ENCODE peak calls at places on chromosomes 13 and 19, in seven cellular contexts. One of them, this sample, is unnamed.

GRCh38 chr13:33639158-33639557 is 178.8 kb upstream of the RFC3 start:
- DNase-seq in AG08395: peak; percentile 72
- DNase-seq in stimulated activated CD4-positive, alpha-beta T cell treated with anti-CD3 and anti-CD28 coated beads, Interleukin-1b, Interleukin-23, amount 100 ng/mL, for 1 hour: no peak
- DNase-seq in NCI-H187: no peak
- DNase-seq in heart left ventricle: peak; percentile 45
- DNase-seq in stromal cell of bone marrow: no peak
- DNase-seq in activated CD8-positive, alpha-beta T cell treated with anti-CD3 and anti-CD28 coated beads, Interleukin-2, amount 10 ng/mL, durations not matched to agents 7 days and 5 days: no peak
- DNase-seq in this sample: no peak

GRCh38 chr13:42981317-42981716 is 10.7 kb downstream of the EPSTI1 start:
- DNase-seq in AG08395: peak; percentile 58
- DNase-seq in heart left ventricle: no peak
- DNase-seq in NCI-H187: no peak
- DNase-seq in activated CD8-positive, alpha-beta T cell treated with anti-CD3 and anti-CD28 coated beads, Interleukin-2, amount 10 ng/mL, durations not matched to agents 7 days and 5 days: no peak
- DNase-seq in stimulated activated CD4-positive, alpha-beta T cell treated with anti-CD3 and anti-CD28 coated beads, Interleukin-1b, Interleukin-23, amount 100 ng/mL, for 1 hour: no peak
- DNase-seq in stromal cell of bone marrow: peak; percentile 56
- DNase-seq in this sample: peak; percentile 72

GRCh38 chr19:37983916-37984315 is 76.9 kb downstream of the SIPA1L3 start:
- DNase-seq in NCI-H187: no peak
- DNase-seq in AG08395: no peak
- DNase-seq in activated CD8-positive, alpha-beta T cell treated with anti-CD3 and anti-CD28 coated beads, Interleukin-2, amount 10 ng/mL, durations not matched to agents 7 days and 5 days: no peak
- DNase-seq in heart left ventricle: no peak
- DNase-seq in stimulated activated CD4-positive, alpha-beta T cell treated with anti-CD3 and anti-CD28 coated beads, Interleukin-1b, Interleukin-23, amount 100 ng/mL, for 1 hour: no peak
- DNase-seq in stromal cell of bone marrow: no peak
- DNase-seq in this sample: no peak

GRCh38 chr13:113172419-113172926 is 14.0 kb downstream of the PROZ start:
- DNase-seq in AG08395: no peak
- DNase-seq in NCI-H187: no peak
- DNase-seq in activated CD8-positive, alpha-beta T cell treated with anti-CD3 and anti-CD28 coated beads, Interleukin-2, amount 10 ng/mL, durations not matched to agents 7 days and 5 days: no peak
- DNase-seq in heart left ventricle: no peak
- DNase-seq in stromal cell of bone marrow: no peak
- DNase-seq in stimulated activated CD4-positive, alpha-beta T cell treated with anti-CD3 and anti-CD28 coated beads, Interleukin-1b, Interleukin-23, amount 100 ng/mL, for 1 hour: no peak
- DNase-seq in this sample: no peak

GRCh38 chr13:106490887-106491321 is 44.6 kb downstream of the EFNB2 start:
- DNase-seq in activated CD8-positive, alpha-beta T cell treated with anti-CD3 and anti-CD28 coated beads, Interleukin-2, amount 10 ng/mL, durations not matched to agents 7 days and 5 days: no peak
- DNase-seq in AG08395: no peak
- DNase-seq in stromal cell of bone marrow: no peak
- DNase-seq in NCI-H187: no peak
- DNase-seq in stimulated activated CD4-positive, alpha-beta T cell treated with anti-CD3 and anti-CD28 coated beads, Interleukin-1b, Interleukin-23, amount 100 ng/mL, for 1 hour: no peak
- DNase-seq in heart left ventricle: no peak
- DNase-seq in this sample: no peak

GRCh38 chr19:3699741-3700241 is 477 bp downstream of the PIP5K1C start:
- DNase-seq in NCI-H187: no peak
- DNase-seq in heart left ventricle: no peak
- DNase-seq in stromal cell of bone marrow: no peak
- DNase-seq in activated CD8-positive, alpha-beta T cell treated with anti-CD3 and anti-CD28 coated beads, Interleukin-2, amount 10 ng/mL, durations not matched to agents 7 days and 5 days: no peak
- DNase-seq in stimulated activated CD4-positive, alpha-beta T cell treated with anti-CD3 and anti-CD28 coated beads, Interleukin-1b, Interleukin-23, amount 100 ng/mL, for 1 hour: no peak
- DNase-seq in AG08395: no peak
- DNase-seq in this sample: no peak

GRCh38 chr19:55647732-55648656 is at the start of gene CCDC106:
- DNase-seq in stimulated activated CD4-positive, alpha-beta T cell treated with anti-CD3 and anti-CD28 coated beads, Interleukin-1b, Interleukin-23, amount 100 ng/mL, for 1 hour: no peak
- DNase-seq in heart left ventricle: peak; percentile 86
- DNase-seq in activated CD8-positive, alpha-beta T cell treated with anti-CD3 and anti-CD28 coated beads, Interleukin-2, amount 10 ng/mL, durations not matched to agents 7 days and 5 days: peak; percentile 47
- DNase-seq in NCI-H187: peak; percentile 42
- DNase-seq in stromal cell of bone marrow: no peak
- DNase-seq in AG08395: peak; percentile 67
- DNase-seq in this sample: no peak

GRCh38 chr19:42253245-42254082 is 1.5 kb downstream of the ERF start:
- DNase-seq in stromal cell of bone marrow: no peak
- DNase-seq in AG08395: peak; percentile 45
- DNase-seq in stimulated activated CD4-positive, alpha-beta T cell treated with anti-CD3 and anti-CD28 coated beads, Interleukin-1b, Interleukin-23, amount 100 ng/mL, for 1 hour: no peak
- DNase-seq in activated CD8-positive, alpha-beta T cell treated with anti-CD3 and anti-CD28 coated beads, Interleukin-2, amount 10 ng/mL, durations not matched to agents 7 days and 5 days: peak; percentile 70
- DNase-seq in NCI-H187: no peak
- DNase-seq in heart left ventricle: peak; percentile 69
- DNase-seq in this sample: no peak

GRCh38 chr13:50995870-50996269 is 86.3 kb downstream of the RNASEH2B start:
- DNase-seq in NCI-H187: no peak
- DNase-seq in AG08395: no peak
- DNase-seq in heart left ventricle: no peak
- DNase-seq in activated CD8-positive, alpha-beta T cell treated with anti-CD3 and anti-CD28 coated beads, Interleukin-2, amount 10 ng/mL, durations not matched to agents 7 days and 5 days: no peak
- DNase-seq in stromal cell of bone marrow: no peak
- DNase-seq in stimulated activated CD4-positive, alpha-beta T cell treated with anti-CD3 and anti-CD28 coated beads, Interleukin-1b, Interleukin-23, amount 100 ng/mL, for 1 hour: no peak
- DNase-seq in this sample: no peak

GRCh38 chr13:94233401-94233800 is 246.1 kb downstream of the DCT start:
- DNase-seq in stromal cell of bone marrow: peak; percentile 87
- DNase-seq in stimulated activated CD4-positive, alpha-beta T cell treated with anti-CD3 and anti-CD28 coated beads, Interleukin-1b, Interleukin-23, amount 100 ng/mL, for 1 hour: no peak
- DNase-seq in AG08395: peak; percentile 79
- DNase-seq in heart left ventricle: no peak
- DNase-seq in NCI-H187: no peak
- DNase-seq in activated CD8-positive, alpha-beta T cell treated with anti-CD3 and anti-CD28 coated beads, Interleukin-2, amount 10 ng/mL, durations not matched to agents 7 days and 5 days: no peak
- DNase-seq in this sample: peak; percentile 75

GRCh38 chr13:95337597-95337996 is 36.3 kb upstream of the ABCC4 start:
- DNase-seq in stromal cell of bone marrow: no peak
- DNase-seq in NCI-H187: no peak
- DNase-seq in activated CD8-positive, alpha-beta T cell treated with anti-CD3 and anti-CD28 coated beads, Interleukin-2, amount 10 ng/mL, durations not matched to agents 7 days and 5 days: no peak
- DNase-seq in AG08395: no peak
- DNase-seq in heart left ventricle: no peak
- DNase-seq in stimulated activated CD4-positive, alpha-beta T cell treated with anti-CD3 and anti-CD28 coated beads, Interleukin-1b, Interleukin-23, amount 100 ng/mL, for 1 hour: no peak
- DNase-seq in this sample: no peak

GRCh38 chr13:73025212-73026012 is 33.4 kb upstream of the KLF5 start:
- DNase-seq in NCI-H187: no peak
- DNase-seq in heart left ventricle: no peak
- DNase-seq in activated CD8-positive, alpha-beta T cell treated with anti-CD3 and anti-CD28 coated beads, Interleukin-2, amount 10 ng/mL, durations not matched to agents 7 days and 5 days: no peak
- DNase-seq in stromal cell of bone marrow: no peak
- DNase-seq in AG08395: no peak
- DNase-seq in stimulated activated CD4-positive, alpha-beta T cell treated with anti-CD3 and anti-CD28 coated beads, Interleukin-1b, Interleukin-23, amount 100 ng/mL, for 1 hour: no peak
- DNase-seq in this sample: no peak

GRCh38 chr19:10195199-10195519 is 406 bp upstream of the DNMT1 start:
- DNase-seq in stromal cell of bone marrow: no peak
- DNase-seq in activated CD8-positive, alpha-beta T cell treated with anti-CD3 and anti-CD28 coated beads, Interleukin-2, amount 10 ng/mL, durations not matched to agents 7 days and 5 days: no peak
- DNase-seq in heart left ventricle: no peak
- DNase-seq in AG08395: no peak
- DNase-seq in NCI-H187: no peak
- DNase-seq in stimulated activated CD4-positive, alpha-beta T cell treated with anti-CD3 and anti-CD28 coated beads, Interleukin-1b, Interleukin-23, amount 100 ng/mL, for 1 hour: no peak
- DNase-seq in this sample: no peak

GRCh38 chr19:3605770-3606169 is 905 bp downstream of the TBXA2R start:
- DNase-seq in stromal cell of bone marrow: no peak
- DNase-seq in stimulated activated CD4-positive, alpha-beta T cell treated with anti-CD3 and anti-CD28 coated beads, Interleukin-1b, Interleukin-23, amount 100 ng/mL, for 1 hour: no peak
- DNase-seq in AG08395: no peak
- DNase-seq in heart left ventricle: no peak
- DNase-seq in NCI-H187: no peak
- DNase-seq in activated CD8-positive, alpha-beta T cell treated with anti-CD3 and anti-CD28 coated beads, Interleukin-2, amount 10 ng/mL, durations not matched to agents 7 days and 5 days: no peak
- DNase-seq in this sample: no peak